ENCODE peak calls at places on chromosome 22, in seven cellular contexts. C is HFFc6, M is chondrocyte, R is RWPE1, Q is IMR-90, A is adrenal gland, U is heart right ventricle. P is an unnamed sample.

GRCh38 chr22:29375436-29376076 is 12.8 kb downstream of the AP1B1 start:
- DNase-seq in A (peak; percentile 65), R (no peak), M (no peak), C (no peak), U (no peak), Q (peak; percentile 19), P (no peak)

GRCh38 chr22:43106302-43106701 is 4.2 kb upstream of the BIK start:
- DNase-seq in Q (no peak), C (no peak), U (no peak), M (no peak), R (no peak), A (no peak), P (no peak)

GRCh38 chr22:22855617-22856308 is 31.9 kb upstream of the IGLL5 start:
- DNase-seq in M (no peak), C (no peak), R (peak; percentile 3), U (no peak), Q (no peak), A (no peak), P (no peak)

GRCh38 chr22:39926175-39927152 is 25.6 kb downstream of the GRAP2 start:
- DNase-seq in Q (no peak), A (no peak), M (no peak), C (no peak), R (no peak), U (no peak), P (no peak)

GRCh38 chr22:44192811-44193536 is 12.2 kb downstream of the PARVG start:
- DNase-seq in A (no peak), M (no peak), R (no peak), C (no peak), Q (no peak), U (no peak), P (no peak)

GRCh38 chr22:45228401-45228754 is 12.3 kb downstream of the KIAA0930 start:
- DNase-seq in M (no peak), R (no peak), U (no peak), C (no peak), A (no peak), Q (no peak), P (no peak)

GRCh38 chr22:48486163-48486957 is 1341.3 kb downstream of the BRD1 start:
- DNase-seq in Q (no peak), M (no peak), R (no peak), A (no peak), U (no peak), C (no peak), P (no peak)

GRCh38 chr22:46866591-46866990 is 104.1 kb downstream of the TBC1D22A start:
- DNase-seq in R (peak; percentile 83), U (no peak), Q (peak; percentile 92), C (peak; percentile 82), A (no peak), M (no peak), P (no peak)

GRCh38 chr22:45090364-45090960 is 73.3 kb upstream of the NUP50 start:
- DNase-seq in R (no peak), U (no peak), C (peak; percentile 52), M (no peak), Q (peak; percentile 65), A (no peak), P (no peak)

GRCh38 chr22:38924197-38924952 is 33.0 kb upstream of the APOBEC3A start:
- DNase-seq in U (peak; percentile 78), Q (peak; percentile 90), C (peak; percentile 82), A (peak; percentile 90), R (peak; percentile 41), M (no peak), P (peak; percentile 72)

GRCh38 chr22:26172389-26172990 is 3.2 kb downstream of the SEZ6L start:
- DNase-seq in A (peak; percentile 23), C (no peak), U (peak; percentile 9), R (peak; percentile 22), M (no peak), Q (peak; percentile 4), P (no peak)

GRCh38 chr22:23685205-23685784 is 5.5 kb upstream of the RGL4 start:
- DNase-seq in Q (peak; percentile 33), M (peak; percentile 61), U (no peak), R (peak; percentile 9), A (no peak), C (no peak), P (no peak)

GRCh38 chr22:44402196-44403111 is 89.7 kb upstream of the SHISAL1 start:
- DNase-seq in Q (no peak), R (no peak), U (no peak), C (no peak), A (no peak), M (peak; percentile 62), P (peak; percentile 4)

GRCh38 chr22:36237462-36238347 is 1.6 kb downstream of the APOL2 start:
- DNase-seq in R (no peak), A (no peak), M (no peak), C (no peak), U (no peak), Q (no peak), P (no peak)

GRCh38 chr22:42138972-42139371 is 8.4 kb upstream of the CYP2D6 start:
- DNase-seq in M (no peak), R (no peak), Q (no peak), U (no peak), C (no peak), A (no peak), P (no peak)

GRCh38 chr22:27317156-27317555 is 484.4 kb downstream of the MN1 start:
- DNase-seq in R (no peak), C (no peak), Q (no peak), U (no peak), A (no peak), M (no peak), P (no peak)
- TF ChIP-seq CTCF in R (no peak), C (peak; percentile 23), Q (no peak), U (no peak), A (no peak), M (peak; percentile 51), P (no peak)

DNA sequence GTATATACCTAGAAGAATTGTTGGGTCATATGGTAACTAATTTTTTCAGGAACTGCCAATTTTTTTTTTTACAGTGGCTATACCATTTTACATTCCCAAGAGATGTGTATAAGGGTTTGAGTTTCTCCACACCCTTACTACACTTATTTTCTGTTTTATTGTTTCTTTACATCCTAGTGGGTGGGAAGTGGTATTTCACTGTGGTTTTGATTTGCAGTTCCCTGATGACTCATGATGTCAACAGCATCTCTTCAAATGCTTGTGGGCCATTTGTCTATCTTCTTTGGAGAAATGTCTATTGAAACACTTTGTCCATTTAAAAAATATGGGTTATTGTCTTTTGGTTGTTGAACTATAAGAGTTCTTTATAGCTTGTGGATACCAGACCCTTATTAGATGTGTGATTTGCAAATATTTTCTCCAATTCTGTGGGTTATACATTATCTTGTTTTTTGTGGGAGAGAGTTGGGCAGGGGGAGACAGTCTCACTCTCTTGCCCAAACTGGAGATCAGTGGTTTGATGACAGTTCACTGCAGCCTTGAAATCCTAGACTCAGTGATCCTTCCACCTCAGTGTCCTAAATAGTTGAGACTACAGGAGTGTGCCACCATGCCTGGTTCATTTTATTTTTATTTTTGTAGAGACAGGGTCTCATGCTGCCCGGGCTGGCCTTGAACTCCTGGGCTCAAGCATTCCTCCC is 30.3 kb upstream of the PISD start:
- DNase-seq in R (no peak), Q (peak; percentile 68), A (no peak), M (no peak), U (no peak), C (peak; percentile 44), P (no peak)
- TF ChIP-seq CTCF in R (no peak), Q (no peak), A (no peak), M (peak; percentile 24), U (no peak), C (peak; percentile 54), P (no peak)

GRCh38 chr22:19754701-19755144 is 5.9 kb upstream of the TBX1 start:
- DNase-seq in A (no peak), Q (no peak), C (no peak), U (no peak), R (no peak), M (no peak), P (no peak)

GRCh38 chr22:19753996-19754700 is 6.4 kb upstream of the TBX1 start:
- DNase-seq in R (no peak), M (no peak), Q (no peak), U (no peak), C (no peak), A (no peak), P (no peak)

GRCh38 chr22:19751497-19752245 is 8.9 kb upstream of the TBX1 start:
- DNase-seq in R (no peak), A (no peak), M (no peak), U (no peak), Q (no peak), C (no peak), P (no peak)

GRCh38 chr22:19755145-19755710 is 5.3 kb upstream of the TBX1 start:
- DNase-seq in A (no peak), U (no peak), Q (no peak), M (no peak), R (no peak), C (no peak), P (no peak)

GRCh38 chr22:19753090-19753842 is 7.3 kb upstream of the TBX1 start:
- DNase-seq in U (no peak), A (no peak), M (no peak), Q (no peak), C (no peak), R (no peak), P (no peak)
- TF ChIP-seq CTCF in U (no peak), A (no peak), M (peak; percentile 31), Q (no peak), C (peak; percentile 49), R (no peak), P (no peak)

GRCh38 chr22:50471197-50471847 is 3.5 kb downstream of the SBF1 start:
- DNase-seq in A (no peak), M (no peak), R (no peak), C (no peak), Q (no peak), U (no peak), P (no peak)

GRCh38 chr22:50468626-50469025 is 6.2 kb downstream of the SBF1 start:
- DNase-seq in Q (no peak), R (no peak), C (no peak), M (no peak), A (no peak), U (no peak), P (no peak)

GRCh38 chr22:50470491-50470890 is 4.3 kb downstream of the SBF1 start:
- DNase-seq in M (no peak), A (no peak), C (no peak), U (no peak), Q (no peak), R (no peak), P (no peak)

GRCh38 chr22:50467773-50468440 is 6.9 kb downstream of the SBF1 start:
- DNase-seq in U (no peak), Q (no peak), R (no peak), M (no peak), A (no peak), C (no peak), P (no peak)

DNA sequence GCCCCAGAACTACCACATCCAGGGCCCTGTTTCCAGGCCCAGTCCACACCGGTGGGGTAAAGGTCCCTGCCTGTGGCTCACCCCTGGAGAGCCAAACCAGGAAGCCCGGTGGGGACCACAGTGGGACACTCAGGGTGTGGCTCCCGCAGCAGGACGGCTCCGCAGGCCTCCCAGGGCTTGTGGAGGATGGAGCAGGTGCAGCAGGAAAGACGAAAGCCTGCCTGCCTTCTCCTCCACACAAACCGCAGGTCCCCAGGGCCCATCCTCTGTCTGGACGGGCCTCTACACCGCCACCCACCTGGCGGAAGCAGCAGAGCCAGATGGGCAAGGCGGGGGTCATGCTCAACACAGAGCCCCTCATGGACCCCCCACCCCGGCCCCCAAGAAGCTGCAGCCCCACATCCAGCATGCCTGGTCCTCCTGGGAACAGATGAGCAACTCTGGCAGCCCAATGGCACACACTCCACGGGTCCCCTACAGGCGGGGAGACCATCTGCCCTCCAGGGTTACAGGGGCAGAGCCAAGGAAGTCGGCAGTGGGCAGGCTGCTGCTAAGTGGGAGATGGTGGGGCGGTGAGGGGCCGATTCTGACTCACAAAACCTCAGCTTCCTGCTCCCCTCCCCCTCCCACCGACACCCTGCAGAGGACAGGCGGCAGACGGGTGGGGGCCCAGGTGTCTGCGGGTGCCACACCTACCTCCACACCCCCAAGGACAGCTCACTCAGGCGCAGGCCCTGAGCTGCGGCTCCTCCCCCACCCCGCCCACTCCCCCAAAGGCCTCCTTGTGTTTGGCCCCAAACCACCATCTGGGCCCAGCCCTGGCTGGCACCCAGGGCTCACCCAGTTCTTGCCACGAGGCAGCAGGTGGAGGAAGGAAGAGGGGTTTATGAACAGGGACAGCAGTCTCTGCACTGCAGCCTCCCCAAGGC is 5.2 kb downstream of the SBF1 start:
- DNase-seq in A (peak; percentile 70), C (no peak), Q (peak; percentile 13), U (no peak), R (peak; percentile 72), M (no peak), P (peak; percentile 41)
- TF ChIP-seq CTCF in A (no peak), C (no peak), Q (no peak), U (no peak), R (no peak), M (no peak), P (no peak)